ENCODE peak calls at places on chromosome 16, in eight cellular contexts. H, T, Z, K, M, I, E and S are unnamed samples.

GRCh38 chr16:87186440-87186839 is 130.8 kb downstream of the C16orf95 start:
- DNase-seq in K (no peak), H (no peak), Z (no peak), E (no peak), M (no peak), I (no peak), T (no peak), S (no peak)

GRCh38 chr16:12087901-12088364 is 111.4 kb downstream of the SNX29 start:
- DNase-seq in E (no peak), T (no peak), Z (no peak), K (peak), H (no peak), I (no peak), M (no peak), S (no peak)

GRCh38 chr16:2019500-2019899 is at the start of gene NPW:
- DNase-seq in K (peak), E (peak), Z (no peak), M (no peak), H (no peak), I (no peak), T (no peak), S (no peak)

GRCh38 chr16:87702325-87702811 is 63.4 kb downstream of the KLHDC4 start:
- DNase-seq in Z (no peak), K (peak), M (peak), E (peak), H (peak), T (peak), I (peak), S (no peak)

GRCh38 chr16:65226077-65226476 is 104.2 kb upstream of the CDH11 start:
- DNase-seq in T (no peak), M (no peak), H (no peak), E (no peak), I (no peak), K (no peak), Z (no peak), S (no peak)

GRCh38 chr16:7482028-7482427 is 149.4 kb downstream of the RBFOX1 start:
- DNase-seq in Z (no peak), T (no peak), I (no peak), H (no peak), M (no peak), K (no peak), E (no peak), S (no peak)

GRCh38 chr16:11665071-11665491 is 3.2 kb upstream of the SNN start:
- DNase-seq in T (no peak), H (no peak), Z (no peak), M (no peak), I (no peak), E (no peak), K (no peak), S (no peak)

GRCh38 chr16:53220585-53220984 is 165.8 kb downstream of the CHD9 start:
- DNase-seq in T (peak), H (no peak), E (no peak), M (peak), Z (no peak), I (no peak), K (peak), S (no peak)

GRCh38 chr16:75379911-75380847 is 53.1 kb downstream of the CFDP1 start:
- DNase-seq in T (no peak), Z (no peak), E (no peak), M (no peak), I (peak), H (no peak), K (no peak), S (no peak)

GRCh38 chr16:1913327-1914083 is 4.7 kb downstream of the HS3ST6 start:
- DNase-seq in T (no peak), E (no peak), M (no peak), K (no peak), I (no peak), Z (no peak), H (no peak), S (no peak)

GRCh38 chr16:83351846-83352245 is 455.9 kb upstream of the HSBP1 start:
- DNase-seq in I (no peak), Z (no peak), H (no peak), E (no peak), T (peak), M (no peak), K (no peak), S (no peak)

GRCh38 chr16:54347961-54348360 is 61.4 kb upstream of the IRX3 start:
- DNase-seq in M (no peak), E (no peak), H (no peak), T (no peak), K (no peak), Z (no peak), I (no peak), S (no peak)

GRCh38 chr16:89131783-89132182 is 38.1 kb downstream of the ACSF3 start:
- DNase-seq in K (no peak), M (no peak), I (no peak), Z (no peak), H (no peak), T (no peak), E (no peak), S (no peak)

GRCh38 chr16:15647615-15648014 is 2.4 kb upstream of the NDE1 start:
- DNase-seq in Z (no peak), K (no peak), E (no peak), T (no peak), M (no peak), H (no peak), I (no peak), S (no peak)

GRCh38 chr16:31072540-31073072 is 1.4 kb downstream of the ZNF668 start:
- DNase-seq in K (peak), H (peak), Z (no peak), I (no peak), E (peak), T (peak), M (peak), S (no peak)

GRCh38 chr16:12767897-12768296 is 35.8 kb downstream of the CPPED1 start:
- DNase-seq in I (no peak), K (no peak), M (no peak), E (no peak), Z (no peak), H (no peak), T (no peak), S (no peak)

GRCh38 chr16:29192329-29193247 is 207.7 kb downstream of the LAT start:
- DNase-seq in Z (no peak), M (no peak), T (no peak), K (no peak), H (no peak), I (no peak), E (peak), S (no peak)

GRCh38 chr16:918068-918467 is 52.7 kb downstream of the LMF1 start:
- DNase-seq in I (no peak), M (no peak), H (no peak), E (no peak), K (no peak), T (peak), Z (no peak), S (no peak)

GRCh38 chr16:79598341-79599181 is 2.0 kb downstream of the MAF start:
- DNase-seq in H (peak), K (peak), I (no peak), Z (peak), T (no peak), E (no peak), M (no peak), S (no peak)

GRCh38 chr16:86805210-86805609 is 226.9 kb downstream of the FOXL1 start:
- DNase-seq in T (no peak), Z (no peak), K (no peak), E (no peak), M (no peak), I (no peak), H (no peak), S (no peak)

GRCh38 chr16:11488304-11488703 is 98.4 kb downstream of the LITAF start:
- DNase-seq in E (no peak), T (no peak), M (no peak), H (no peak), Z (no peak), I (no peak), K (no peak), S (no peak)

GRCh38 chr16:10297341-10298006 is 88.4 kb upstream of the ATF7IP2 start:
- DNase-seq in H (no peak), K (no peak), M (peak), T (no peak), Z (no peak), E (no peak), I (peak), S (no peak)

GRCh38 chr16:11610580-11610979 is 23.9 kb upstream of the LITAF start:
- DNase-seq in E (no peak), K (no peak), Z (no peak), M (no peak), H (no peak), I (no peak), T (no peak), S (no peak)

GRCh38 chr16:28316056-28316455 is 23.7 kb downstream of the SBK1 start:
- DNase-seq in E (no peak), T (no peak), K (no peak), H (no peak), I (no peak), Z (no peak), M (no peak), S (no peak)

GRCh38 chr16:47309581-47310312 is 151.1 kb downstream of the ITFG1 start:
- DNase-seq in E (no peak), T (peak), M (no peak), H (no peak), Z (no peak), I (no peak), K (no peak), S (no peak)

GRCh38 chr16:70674221-70675014 is 11.4 kb downstream of the MTSS2 start:
- DNase-seq in M (no peak), K (no peak), T (no peak), E (no peak), I (no peak), H (no peak), Z (no peak), S (no peak)

GRCh38 chr16:30896203-30896889 is at the start of gene CTF1:
- DNase-seq in Z (no peak), T (peak), M (peak), E (peak), I (no peak), H (no peak), K (peak), S (peak)

GRCh38 chr16:66263168-66263972 is 103.1 kb upstream of the CDH5 start:
- DNase-seq in E (no peak), T (no peak), Z (no peak), M (no peak), K (no peak), I (no peak), H (no peak), S (no peak)

GRCh38 chr16:976389-976931 is 5.1 kb upstream of the SOX8 start:
- DNase-seq in K (no peak), M (no peak), Z (no peak), I (no peak), E (no peak), T (no peak), H (no peak), S (no peak)

GRCh38 chr16:88389621-88390160 is 6.9 kb downstream of the ZNF469 start:
- DNase-seq in M (no peak), H (no peak), T (peak), Z (no peak), K (no peak), I (no peak), E (no peak), S (no peak)

GRCh38 chr16:15704545-15704987 is 54.5 kb downstream of the NDE1 start:
- DNase-seq in I (no peak), M (peak), H (peak), T (peak), Z (peak), K (peak), E (peak), S (peak)

GRCh38 chr16:59848314-59848713 is 1114.2 kb upstream of the GOT2 start:
- DNase-seq in M (no peak), T (no peak), I (no peak), H (no peak), K (no peak), E (no peak), Z (no peak), S (no peak)

DNA sequence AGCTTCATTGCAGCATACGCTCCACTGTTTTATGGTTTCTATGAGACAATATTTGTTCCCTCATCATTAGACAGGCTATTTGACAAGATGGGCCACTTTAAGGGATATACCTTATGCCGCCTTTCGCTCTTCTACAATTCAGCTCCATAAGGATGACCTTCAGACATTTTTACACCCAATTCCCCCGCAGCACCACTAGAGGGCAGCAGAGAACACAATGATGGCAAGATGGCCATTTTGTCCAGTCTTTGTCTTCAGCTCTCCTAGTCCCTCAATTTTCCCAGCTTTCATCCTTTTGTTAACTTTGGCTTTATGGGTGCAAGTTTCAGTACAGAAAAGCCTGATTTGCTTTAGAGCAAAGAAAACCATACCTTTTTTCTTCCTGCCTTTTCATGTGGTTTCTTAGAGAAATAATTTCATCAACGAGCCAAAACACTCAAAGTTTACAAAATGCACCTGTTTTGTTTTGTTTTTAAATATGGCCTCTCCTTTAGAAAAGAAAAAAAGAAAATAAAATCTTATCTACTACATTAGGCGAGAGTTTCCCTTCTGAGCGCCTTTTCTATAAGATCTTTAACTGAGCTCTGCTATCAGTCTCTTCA is 355.3 kb downstream of the TOX3 start:
- DNase-seq in M (peak), T (peak), I (peak), Z (peak), H (peak), E (peak), K (peak), S (peak)
- TF ChIP-seq RAD21 in M (peak), T (peak), I (peak), Z (peak), H (peak), E (peak), K (peak), S (peak)

GRCh38 chr16:84975066-84975465 is 36.3 kb downstream of the ZDHHC7 start:
- DNase-seq in I (no peak), E (no peak), M (no peak), T (no peak), Z (no peak), K (no peak), H (no peak), S (no peak)
- TF ChIP-seq RAD21 in I (no peak), E (no peak), M (no peak), T (no peak), Z (no peak), K (no peak), H (no peak), S (no peak)

DNA sequence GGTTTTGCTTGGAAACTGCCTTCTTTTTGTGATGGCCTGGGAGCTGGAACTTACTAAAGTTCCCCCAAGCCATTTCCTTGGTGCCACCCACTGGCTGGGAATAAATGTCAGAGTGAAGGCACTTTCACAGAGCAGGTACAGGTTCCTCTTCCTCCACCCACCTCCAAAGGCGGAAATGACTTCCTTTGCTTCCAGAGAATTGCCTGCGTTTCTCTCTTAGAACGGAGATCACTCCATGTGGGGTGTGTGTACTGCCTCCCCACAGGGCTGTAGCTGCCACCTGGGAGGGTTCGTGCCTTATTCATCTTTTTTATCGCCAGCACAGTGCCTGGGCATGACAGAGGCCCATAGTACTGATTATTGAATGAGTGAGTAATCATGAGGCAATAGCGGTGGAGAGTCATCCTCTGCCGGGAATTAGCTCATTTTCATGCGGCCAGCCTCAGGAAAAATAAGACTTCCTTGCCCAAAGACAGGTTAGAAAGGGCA is 32.2 kb upstream of the HAS3 start:
- DNase-seq in T (peak), E (no peak), H (peak), I (no peak), Z (no peak), K (no peak), M (peak), S (peak)
- TF ChIP-seq RAD21 in T (no peak), E (no peak), H (peak), I (no peak), Z (no peak), K (no peak), M (no peak), S (peak)

GRCh38 chr16:81686391-81687182 is 92.5 kb upstream of the PLCG2 start:
- DNase-seq in Z (no peak), I (no peak), E (no peak), M (no peak), H (no peak), T (no peak), K (no peak), S (no peak)
- TF ChIP-seq RAD21 in Z (no peak), I (no peak), E (no peak), M (no peak), H (no peak), T (no peak), K (no peak), S (no peak)

GRCh38 chr16:67995423-67995822 is 3.9 kb downstream of the DPEP2 start:
- DNase-seq in K (no peak), E (no peak), I (no peak), Z (no peak), H (no peak), T (no peak), M (no peak), S (no peak)
- TF ChIP-seq RAD21 in K (no peak), E (no peak), I (no peak), Z (no peak), H (no peak), T (no peak), M (no peak), S (no peak)

DNA sequence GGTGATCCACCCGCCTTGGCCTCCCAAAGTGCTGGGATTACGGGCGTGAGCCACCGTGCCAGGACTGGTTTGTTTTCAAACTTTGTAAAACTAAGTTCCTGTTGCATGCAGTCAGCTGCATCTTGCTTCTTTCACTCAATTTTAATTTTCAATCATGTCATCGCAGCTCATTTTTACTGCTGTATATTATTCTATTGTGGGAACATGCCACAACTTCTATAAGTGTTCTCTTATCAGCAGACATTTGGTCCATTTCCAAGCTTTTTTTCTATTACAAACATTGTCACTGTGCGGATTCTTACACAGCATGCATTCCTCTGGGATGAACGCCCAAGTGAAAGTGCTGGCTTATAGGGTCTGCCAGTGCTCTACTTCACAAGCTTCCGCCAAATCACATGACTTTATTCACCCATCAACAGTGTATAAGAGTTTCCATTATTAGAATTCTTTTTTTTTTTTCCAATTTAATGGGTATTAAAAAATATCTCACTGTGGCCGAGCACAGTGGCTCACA is 22.7 kb downstream of the GINS3 start:
- DNase-seq in I (no peak), M (no peak), K (no peak), E (no peak), Z (no peak), T (peak), H (no peak), S (no peak)
- TF ChIP-seq RAD21 in I (no peak), M (no peak), K (no peak), E (no peak), Z (no peak), T (no peak), H (no peak), S (no peak)